ENCODE peak calls at places on chromosomes 11 and 22, in ten cellular contexts. X, W, A, V, M, E, G, L, N and O are unnamed samples.
A peak's percentile ranks its signal among the peaks of the same experiment; 100 is the strongest.

GRCh38 chr11:117519170-117519569 is 191.5 kb downstream of the CEP164 start:
- DNase-seq in N (no peak), X (no peak), A (no peak), E (no peak), L (no peak), V (peak; percentile 57), G (peak; percentile 83), W (peak; percentile 79), M (no peak), O (no peak)

GRCh38 chr22:43226368-43226979 is 39.5 kb upstream of the TTLL12 start:
- DNase-seq in G (no peak), E (no peak), N (peak; percentile 40), M (no peak), V (no peak), L (no peak), X (no peak), W (no peak), A (no peak), O (no peak)

GRCh38 chr22:23696326-23696851 is 5.6 kb downstream of the RGL4 start:
- DNase-seq in M (no peak), V (peak; percentile 66), X (no peak), L (peak; percentile 73), E (peak; percentile 82), N (no peak), G (no peak), A (no peak), W (no peak), O (no peak)

GRCh38 chr11:65639623-65640482 is 2.0 kb downstream of the SIPA1 start:
- DNase-seq in M (no peak), E (peak; percentile 99), L (peak; percentile 83), X (no peak), W (no peak), N (no peak), A (no peak), G (no peak), V (peak; percentile 72), O (no peak)

GRCh38 chr11:120344302-120345004 is 8.2 kb downstream of the ARHGEF12 start:
- DNase-seq in L (peak; percentile 73), W (no peak), V (no peak), G (no peak), E (peak; percentile 83), M (no peak), X (no peak), N (peak; percentile 52), A (no peak), O (peak; percentile 73)

GRCh38 chr11:96098511-96099241 is 174.8 kb upstream of the MTMR2 start:
- DNase-seq in W (no peak), A (no peak), X (no peak), L (no peak), G (peak; percentile 90), V (no peak), M (no peak), E (no peak), N (peak; percentile 58), O (peak; percentile 60)

GRCh38 chr11:14819596-14819995 is 72.4 kb downstream of the CYP2R1 start:
- DNase-seq in M (no peak), E (no peak), V (no peak), N (no peak), A (no peak), X (no peak), G (no peak), W (no peak), L (no peak), O (peak; percentile 47)

GRCh38 chr22:32548039-32548438 is 73.4 kb downstream of the FBXO7 start:
- DNase-seq in A (no peak), G (no peak), L (no peak), V (no peak), N (no peak), W (no peak), E (no peak), M (no peak), X (no peak), O (no peak)

GRCh38 chr11:95520765-95521542 is 268.6 kb downstream of the FAM76B start:
- DNase-seq in V (no peak), G (no peak), N (peak; percentile 16), W (peak; percentile 67), X (no peak), M (no peak), L (no peak), A (no peak), E (no peak), O (peak; percentile 99)

GRCh38 chr11:59550842-59551650 is 39.7 kb downstream of the OR4D9 start:
- DNase-seq in V (peak; percentile 75), A (peak; percentile 64), G (peak; percentile 88), E (peak; percentile 90), X (peak; percentile 80), L (peak; percentile 79), W (no peak), N (peak; percentile 95), M (peak; percentile 87), O (peak; percentile 83)

GRCh38 chr11:33258631-33259184 is 1.5 kb downstream of the HIPK3 start:
- DNase-seq in E (peak; percentile 61), L (no peak), M (no peak), X (no peak), G (no peak), A (no peak), W (no peak), N (peak; percentile 70), V (no peak), O (peak; percentile 71)

GRCh38 chr11:57223601-57224000 is 13.4 kb downstream of the APLNR start:
- DNase-seq in G (no peak), V (no peak), W (no peak), M (no peak), A (no peak), X (no peak), N (no peak), L (no peak), E (no peak), O (no peak)

GRCh38 chr11:57224126-57224525 is 12.9 kb downstream of the APLNR start:
- DNase-seq in E (no peak), M (no peak), A (no peak), G (no peak), N (no peak), W (no peak), V (no peak), X (no peak), L (no peak), O (no peak)

GRCh38 chr11:57219021-57219627 is 17.9 kb downstream of the APLNR start:
- DNase-seq in N (peak; percentile 22), L (no peak), M (no peak), G (no peak), E (no peak), W (no peak), X (no peak), A (no peak), V (no peak), O (peak; percentile 28)

GRCh38 chr11:57224537-57224936 is 12.5 kb downstream of the APLNR start:
- DNase-seq in G (no peak), N (no peak), A (no peak), V (no peak), M (no peak), W (no peak), L (no peak), X (no peak), E (no peak), O (peak; percentile 70)

DNA sequence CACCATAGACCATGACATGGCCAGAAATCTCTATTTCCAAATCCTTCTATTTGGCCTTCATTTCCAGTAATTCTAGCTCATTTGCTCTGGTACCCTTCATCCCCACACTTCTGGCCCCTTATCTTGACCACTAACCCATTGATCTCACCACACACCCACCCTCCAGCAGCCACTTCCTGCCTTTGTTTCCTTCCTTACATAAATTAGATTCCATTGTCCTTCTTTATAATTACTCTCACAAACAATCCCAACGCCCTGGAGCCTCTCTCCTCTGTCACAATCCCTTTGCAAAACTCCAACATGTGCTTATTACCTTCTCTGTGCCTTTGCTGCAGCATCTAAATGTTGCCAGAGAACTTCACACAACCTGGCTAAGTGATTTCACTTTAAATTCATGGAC is 14.8 kb downstream of the APLNR start:
- DNase-seq in N (no peak), V (no peak), G (no peak), A (no peak), W (no peak), M (no peak), E (no peak), L (no peak), X (no peak), O (no peak)
- TF ChIP-seq CTCF in N (no peak), V (no peak), G (no peak), A (no peak), W (no peak), M (no peak), E (no peak), L (no peak), X (no peak), O (no peak)

GRCh38 chr22:40308999-40309578 is 37.2 kb upstream of the ADSL start:
- DNase-seq in A (no peak), E (no peak), G (no peak), M (no peak), N (no peak), L (no peak), W (no peak), V (no peak), X (no peak), O (no peak)
- H3K36me3 ChIP-seq in A (peaks cover 39% of the 10 kb centered on the region), E (peaks cover 80% of the 10 kb centered on the region), G (peaks cover 2% of the 10 kb centered on the region), M (peaks cover 58% of the 10 kb centered on the region), N (peaks cover 2% of the 10 kb centered on the region), L (peaks cover 18% of the 10 kb centered on the region), W (peaks cover 5% of the 10 kb centered on the region), V (peaks cover 85% of the 10 kb centered on the region), X (peaks cover 33% of the 10 kb centered on the region), O (peaks cover 5% of the 10 kb centered on the region)

DNA sequence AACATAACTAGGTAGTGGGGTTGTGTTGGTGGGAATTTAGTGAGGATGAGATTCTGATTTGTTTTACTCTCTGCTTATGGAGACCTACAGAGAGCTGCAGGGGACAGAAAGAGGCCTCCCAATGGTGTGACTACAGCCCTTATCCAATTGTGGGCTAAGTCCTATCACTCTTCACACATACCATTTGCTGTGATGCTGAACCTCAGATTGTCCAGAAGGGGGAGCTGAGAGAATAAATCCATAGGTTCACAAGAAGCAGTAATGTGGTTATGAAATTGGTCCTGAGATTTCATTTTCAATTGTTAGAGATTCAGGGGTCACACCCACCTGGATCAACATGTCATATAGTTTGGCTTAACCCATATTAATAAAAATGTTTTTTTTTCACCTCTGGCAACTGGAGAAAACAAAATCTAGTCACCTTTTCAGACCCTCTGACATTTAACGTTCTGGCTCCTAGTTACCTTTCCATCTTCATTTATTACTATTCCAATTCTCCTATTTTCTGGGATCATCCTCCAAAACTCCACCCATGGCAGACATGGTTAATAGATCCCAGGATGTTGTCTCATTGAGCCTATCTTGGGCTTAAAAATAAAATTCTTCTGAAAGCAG is 53.3 kb upstream of the PTPN5 start:
- DNase-seq in L (no peak), V (no peak), M (no peak), E (peak; percentile 52), A (no peak), G (no peak), N (peak; percentile 30), X (no peak), W (no peak), O (peak; percentile 58)
- TF ChIP-seq CTCF in L (peak; percentile 81), V (peak; percentile 56), M (no peak), E (peak; percentile 86), A (no peak), G (peak; percentile 60), N (peak; percentile 51), X (no peak), W (peak; percentile 63), O (peak; percentile 68)

DNA sequence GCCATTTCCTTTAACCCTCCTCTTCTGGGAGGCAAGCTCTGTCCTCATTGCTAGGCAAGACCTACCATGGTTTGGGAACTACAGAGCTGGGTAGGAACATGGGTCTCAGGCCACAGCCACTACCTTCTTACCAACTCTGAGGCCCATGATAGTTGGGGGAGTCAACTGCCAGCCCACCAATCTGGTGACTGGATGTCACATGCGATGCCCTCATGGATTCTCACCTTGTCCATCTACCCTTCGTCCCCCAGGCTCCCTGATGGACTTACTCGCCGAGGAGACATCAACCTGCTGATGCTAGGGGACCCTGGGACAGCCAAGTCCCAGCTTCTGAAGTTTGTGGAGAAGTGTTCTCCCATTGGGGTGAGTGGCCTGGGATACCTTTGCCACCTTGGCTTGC is 13.7 kb downstream of the MCM5 start:
- DNase-seq in L (no peak), N (no peak), A (no peak), G (no peak), V (no peak), M (no peak), W (no peak), E (no peak), X (no peak), O (no peak)
- H3K36me3 ChIP-seq in L (peaks cover 54% of the 10 kb centered on the region), N (peaks cover 23% of the 10 kb centered on the region), A (peaks cover 32% of the 10 kb centered on the region), G (peaks cover 3% of the 10 kb centered on the region), V (peaks cover 94% of the 10 kb centered on the region), M (peaks cover 94% of the 10 kb centered on the region), W (no peaks in the 10 kb centered on the region), E (peaks cover 97% of the 10 kb centered on the region), X (peaks cover 7% of the 10 kb centered on the region), O (peaks cover 9% of the 10 kb centered on the region)